ENCODE peak calls at places on chromosomes 5 and 9, in four cellular contexts. One of them, this sample, is unnamed.

GRCh38 chr9:77427256-77427927 is 220.7 kb downstream of the GNA14 start:
- DNase-seq in GM12878: no peak
- DNase-seq in K562: no peak
- DNase-seq in HepG2: no peak
- DNase-seq in this sample: no peak

GRCh38 chr5:44332360-44332971 is 56.8 kb downstream of the FGF10 start:
- DNase-seq in GM12878: no peak
- DNase-seq in K562: peak
- DNase-seq in HepG2: peak
- DNase-seq in this sample: peak

GRCh38 chr9:37499297-37499696 is 13.5 kb downstream of the POLR1E start:
- DNase-seq in K562: no peak
- DNase-seq in GM12878: no peak
- DNase-seq in HepG2: no peak
- DNase-seq in this sample: no peak

GRCh38 chr5:43769576-43770352 is 166.8 kb downstream of the NNT start:
- DNase-seq in HepG2: no peak
- DNase-seq in GM12878: no peak
- DNase-seq in K562: no peak
- DNase-seq in this sample: no peak

GRCh38 chr5:78597068-78597857 is 51.3 kb downstream of the LHFPL2 start:
- DNase-seq in HepG2: peak
- DNase-seq in GM12878: no peak
- DNase-seq in K562: peak
- DNase-seq in this sample: no peak

GRCh38 chr5:60797482-60798153 is 46.5 kb downstream of the ELOVL7 start:
- DNase-seq in K562: no peak
- DNase-seq in GM12878: no peak
- DNase-seq in HepG2: no peak
- DNase-seq in this sample: no peak

GRCh38 chr5:65127181-65127901 is 354.4 kb downstream of the ADAMTS6 start:
- DNase-seq in GM12878: no peak
- DNase-seq in HepG2: no peak
- DNase-seq in K562: no peak
- DNase-seq in this sample: no peak

GRCh38 chr5:105931782-105932489 is 1738.8 kb downstream of the EFNA5 start:
- DNase-seq in HepG2: no peak
- DNase-seq in K562: no peak
- DNase-seq in GM12878: no peak
- DNase-seq in this sample: no peak

GRCh38 chr9:136029556-136029955 is 65.5 kb downstream of the NACC2 start:
- DNase-seq in K562: no peak
- DNase-seq in HepG2: no peak
- DNase-seq in GM12878: no peak
- DNase-seq in this sample: no peak

GRCh38 chr9:123784513-123784912 is 145.4 kb downstream of the DENND1A start:
- DNase-seq in K562: no peak
- DNase-seq in HepG2: no peak
- DNase-seq in GM12878: no peak
- DNase-seq in this sample: no peak

GRCh38 chr9:134046894-134047681 is 20.7 kb downstream of the BRD3 start:
- DNase-seq in GM12878: no peak
- DNase-seq in K562: no peak
- DNase-seq in HepG2: no peak
- DNase-seq in this sample: no peak

GRCh38 chr9:128218518-128219389 is 15.6 kb downstream of the DNM1 start:
- DNase-seq in GM12878: peak
- DNase-seq in HepG2: peak
- DNase-seq in K562: peak
- DNase-seq in this sample: peak

GRCh38 chr5:31993182-31993961 is 180.7 kb downstream of the GOLPH3 start:
- DNase-seq in GM12878: no peak
- DNase-seq in HepG2: no peak
- DNase-seq in K562: no peak
- DNase-seq in this sample: no peak

GRCh38 chr5:38011641-38012188 is 171.9 kb upstream of the GDNF start:
- DNase-seq in HepG2: no peak
- DNase-seq in K562: no peak
- DNase-seq in GM12878: no peak
- DNase-seq in this sample: no peak

GRCh38 chr5:174723979-174724483 is 351 bp upstream of the MSX2 start:
- DNase-seq in K562: peak
- DNase-seq in HepG2: no peak
- DNase-seq in GM12878: no peak
- DNase-seq in this sample: peak

GRCh38 chr5:68554566-68555279 is 339.2 kb downstream of the PIK3R1 start:
- DNase-seq in K562: peak
- DNase-seq in HepG2: no peak
- DNase-seq in GM12878: no peak
- DNase-seq in this sample: peak

GRCh38 chr9:15389173-15389572 is 33.5 kb upstream of the SNAPC3 start:
- DNase-seq in GM12878: no peak
- DNase-seq in HepG2: no peak
- DNase-seq in K562: no peak
- DNase-seq in this sample: no peak

DNA sequence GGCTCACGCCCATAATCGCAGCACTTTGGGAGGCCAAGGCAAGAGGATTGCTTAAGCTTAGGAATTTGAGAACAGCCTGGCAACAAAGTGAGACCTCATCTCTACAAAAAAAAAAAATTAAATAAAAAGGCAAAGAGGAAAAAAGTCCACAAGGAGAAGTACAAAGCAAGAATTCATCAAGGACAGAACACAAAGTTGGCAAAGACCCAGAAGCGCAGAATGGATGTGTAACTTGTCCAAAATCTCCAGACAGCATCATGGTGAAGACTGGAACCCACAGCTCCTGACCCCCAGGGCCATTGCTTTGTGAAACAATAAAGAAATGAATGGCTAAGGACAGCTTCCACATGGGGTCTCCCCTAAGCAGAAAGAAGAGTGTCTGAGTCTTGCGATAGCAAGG is 7.8 kb downstream of the HSD17B3 start:
- DNase-seq in GM12878: no peak
- DNase-seq in HepG2: no peak
- DNase-seq in K562: no peak
- DNase-seq in this sample: no peak
- TF ChIP-seq NFIC in GM12878: no peak
- TF ChIP-seq NFIC in HepG2: no peak
- TF ChIP-seq NFIC in K562: peak
- TF ChIP-seq NFIC in this sample: no peak

DNA sequence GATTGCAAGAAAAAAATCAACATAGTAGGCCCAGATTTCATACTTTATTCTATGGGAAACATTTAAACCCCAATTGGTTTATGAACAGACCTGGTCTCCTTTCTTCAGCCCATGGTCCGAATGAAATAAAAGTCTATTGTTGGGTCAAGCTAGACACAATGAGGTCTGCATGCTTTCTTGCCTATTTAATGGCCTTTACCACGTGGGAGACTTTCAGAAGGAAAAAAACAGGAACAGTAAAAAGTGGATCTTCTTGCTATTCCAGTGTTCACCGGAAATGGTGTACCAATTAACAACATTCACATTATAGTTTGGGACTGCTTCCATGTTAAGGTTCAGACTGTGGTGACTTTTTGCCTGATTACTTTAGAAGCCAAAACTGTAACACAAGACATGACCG is 85.5 kb upstream of the PRRC1 start:
- DNase-seq in GM12878: no peak
- DNase-seq in HepG2: no peak
- DNase-seq in K562: no peak
- DNase-seq in this sample: no peak
- TF ChIP-seq NFIC in GM12878: no peak
- TF ChIP-seq NFIC in HepG2: no peak
- TF ChIP-seq NFIC in K562: no peak
- TF ChIP-seq NFIC in this sample: no peak

GRCh38 chr5:67214036-67214435 is 17.4 kb upstream of the CD180 start:
- DNase-seq in HepG2: no peak
- DNase-seq in GM12878: no peak
- DNase-seq in K562: no peak
- DNase-seq in this sample: no peak

GRCh38 chr5:67221487-67222242 is 25.1 kb upstream of the CD180 start:
- DNase-seq in HepG2: no peak
- DNase-seq in K562: no peak
- DNase-seq in GM12878: no peak
- DNase-seq in this sample: no peak

GRCh38 chr5:67214713-67215591 is 18.4 kb upstream of the CD180 start:
- DNase-seq in HepG2: no peak
- DNase-seq in GM12878: no peak
- DNase-seq in K562: no peak
- DNase-seq in this sample: no peak

GRCh38 chr5:67211926-67212325 is 15.3 kb upstream of the CD180 start:
- DNase-seq in HepG2: no peak
- DNase-seq in K562: no peak
- DNase-seq in GM12878: no peak
- DNase-seq in this sample: no peak

GRCh38 chr5:67215592-67216471 is 19.2 kb upstream of the CD180 start:
- DNase-seq in K562: no peak
- DNase-seq in GM12878: peak
- DNase-seq in HepG2: peak
- DNase-seq in this sample: peak
- TF ChIP-seq NFIC in K562: no peak
- TF ChIP-seq NFIC in GM12878: no peak
- TF ChIP-seq NFIC in HepG2: no peak
- TF ChIP-seq NFIC in this sample: no peak

GRCh38 chr9:121349009-121349408 is 21.0 kb downstream of the STOM start:
- DNase-seq in GM12878: no peak
- DNase-seq in K562: no peak
- DNase-seq in HepG2: no peak
- DNase-seq in this sample: no peak
- TF ChIP-seq NFIC in GM12878: no peak
- TF ChIP-seq NFIC in K562: no peak
- TF ChIP-seq NFIC in HepG2: no peak
- TF ChIP-seq NFIC in this sample: no peak

GRCh38 chr5:119386945-119387344 is 31.1 kb downstream of the TNFAIP8 start:
- DNase-seq in GM12878: no peak
- DNase-seq in HepG2: peak
- DNase-seq in K562: peak
- DNase-seq in this sample: no peak
- TF ChIP-seq NFIC in GM12878: no peak
- TF ChIP-seq NFIC in HepG2: no peak
- TF ChIP-seq NFIC in K562: peak
- TF ChIP-seq NFIC in this sample: no peak

DNA sequence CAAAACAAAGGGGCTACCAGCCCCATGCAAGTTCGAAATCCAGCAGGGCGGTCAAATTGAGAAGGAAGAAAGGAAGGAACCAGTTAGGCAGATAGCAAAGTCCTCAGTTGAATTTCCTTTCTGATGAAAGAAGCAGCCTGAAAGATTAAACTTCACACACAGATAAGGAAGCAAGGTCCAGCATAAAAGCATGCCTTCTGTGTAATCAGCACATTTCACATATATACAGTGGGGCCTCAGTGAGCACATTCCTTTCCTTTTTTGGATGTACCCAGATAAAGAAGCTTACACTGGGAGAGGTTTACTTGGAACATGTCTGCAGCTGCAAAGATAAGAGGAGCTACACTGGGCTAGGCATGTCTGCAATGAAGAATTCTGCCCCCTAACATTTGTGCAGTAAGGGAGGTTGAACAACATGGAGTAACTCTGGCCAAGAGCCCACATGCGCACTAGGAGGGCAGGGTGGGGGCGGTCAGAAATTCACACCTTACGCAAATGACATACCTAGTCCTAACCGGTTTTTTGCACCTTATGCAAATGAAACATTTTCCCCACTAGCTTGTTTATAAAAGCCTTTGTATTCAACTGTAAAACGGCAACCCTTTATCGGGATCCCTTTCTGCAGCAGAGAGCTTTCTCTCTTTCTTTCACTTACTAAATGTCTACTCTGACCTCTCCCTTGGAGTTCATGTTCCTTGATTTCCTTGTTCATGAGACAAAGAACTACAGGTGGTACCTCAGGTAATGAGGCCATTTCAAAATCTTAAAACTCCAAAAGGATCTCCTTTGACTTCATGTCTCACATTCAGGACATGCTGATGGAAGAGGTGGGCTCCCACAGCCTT is 149.7 kb upstream of the FBXL17 start:
- DNase-seq in K562: peak
- DNase-seq in HepG2: peak
- DNase-seq in GM12878: no peak
- DNase-seq in this sample: no peak
- TF ChIP-seq NFIC in K562: peak
- TF ChIP-seq NFIC in HepG2: no peak
- TF ChIP-seq NFIC in GM12878: no peak
- TF ChIP-seq NFIC in this sample: no peak

GRCh38 chr5:142825378-142826089 is 55.4 kb downstream of the ARHGAP26 start:
- DNase-seq in K562: no peak
- DNase-seq in HepG2: no peak
- DNase-seq in GM12878: no peak
- DNase-seq in this sample: no peak

GRCh38 chr5:142826093-142826492 is 55.9 kb downstream of the ARHGAP26 start:
- DNase-seq in HepG2: no peak
- DNase-seq in K562: no peak
- DNase-seq in GM12878: no peak
- DNase-seq in this sample: no peak

GRCh38 chr5:142827934-142828576 is 57.9 kb downstream of the ARHGAP26 start:
- DNase-seq in K562: no peak
- DNase-seq in GM12878: no peak
- DNase-seq in HepG2: no peak
- DNase-seq in this sample: no peak

GRCh38 chr5:142828797-142829535 is 58.8 kb downstream of the ARHGAP26 start:
- DNase-seq in GM12878: no peak
- DNase-seq in HepG2: no peak
- DNase-seq in K562: no peak
- DNase-seq in this sample: no peak

DNA sequence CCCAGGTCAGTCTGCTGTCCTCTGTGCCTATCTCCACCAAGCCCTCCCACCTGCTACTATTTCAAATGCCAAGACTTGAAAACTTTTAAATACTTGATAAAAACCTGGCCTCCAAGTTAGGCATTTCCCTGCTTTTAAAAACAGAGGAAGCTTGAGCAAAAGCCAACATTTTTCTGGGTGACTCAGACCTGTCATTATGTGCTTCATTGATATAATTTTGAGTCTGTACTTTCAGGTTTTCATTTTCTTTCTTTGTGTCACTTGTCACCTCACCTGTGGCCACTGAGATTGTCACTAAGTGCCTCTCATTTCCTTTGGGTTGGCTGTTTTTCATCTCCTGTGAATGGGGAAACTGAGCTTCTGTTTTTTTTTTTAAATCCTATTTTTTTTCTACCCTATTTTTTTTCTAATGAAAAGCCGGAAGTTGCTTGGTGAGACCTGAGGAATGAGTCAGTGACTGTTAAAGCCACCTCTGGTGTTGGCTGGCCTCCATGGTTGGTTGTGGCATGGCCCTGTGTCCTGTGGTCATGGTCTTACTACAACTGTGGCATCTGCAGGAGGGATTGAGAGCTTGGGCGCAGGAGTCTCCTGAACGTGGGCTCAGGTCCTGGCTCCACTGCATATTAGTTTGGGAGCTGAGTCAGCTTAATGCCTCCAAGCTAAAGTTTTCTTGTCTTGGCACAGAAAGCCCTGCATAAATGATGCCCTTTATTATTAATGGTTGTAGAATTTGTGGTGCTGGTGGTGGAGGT is 56.7 kb downstream of the ARHGAP26 start:
- DNase-seq in K562: no peak
- DNase-seq in GM12878: no peak
- DNase-seq in HepG2: no peak
- DNase-seq in this sample: no peak
- TF ChIP-seq NFIC in K562: no peak
- TF ChIP-seq NFIC in GM12878: no peak
- TF ChIP-seq NFIC in HepG2: no peak
- TF ChIP-seq NFIC in this sample: peak

This sample was measured in SK-N-SH.